ENCODE peak calls at places on chromosomes 13 and 19, in eight cellular contexts. Q is IMR-90; P is ascending aorta; C is left ventricle myocardium inferior; L is endothelial cell; G is epithelial cell of esophagus; K is fibroblast of pulmonary artery; U is CD8-positive, alpha-beta T cell. W is an unnamed sample.

GRCh38 chr13:23750383-23751121 is 138.6 kb downstream of the MIPEP start:
- DNase-seq in Q (peak), P (no peak), C (no peak), L (no peak), G (peak), K (peak), U (no peak), W (no peak)

GRCh38 chr13:80454245-80454644 is 113.3 kb upstream of the SPRY2 start:
- DNase-seq in Q (peak), P (no peak), C (no peak), L (no peak), G (peak), K (peak), U (no peak), W (no peak)

GRCh38 chr13:66859934-66860867 is 369.9 kb downstream of the PCDH9 start:
- DNase-seq in Q (peak), P (no peak), C (no peak), L (no peak), G (no peak), K (no peak), U (no peak), W (no peak)

GRCh38 chr13:66875264-66875663 is 354.9 kb downstream of the PCDH9 start:
- DNase-seq in Q (no peak), P (no peak), C (no peak), L (no peak), G (no peak), K (no peak), U (no peak), W (no peak)

GRCh38 chr19:6983448-6983847 is 37.8 kb downstream of the MBD3L2B start:
- DNase-seq in Q (no peak), P (no peak), C (no peak), L (no peak), G (no peak), K (no peak), U (no peak), W (no peak)

GRCh38 chr13:50713849-50714248 is 129.6 kb downstream of the DLEU7 start:
- DNase-seq in Q (peak), P (no peak), C (no peak), L (no peak), G (peak), K (peak), U (peak), W (no peak)

GRCh38 chr13:36736119-36736726 is 62.4 kb downstream of the SERTM1 start:
- DNase-seq in Q (peak), P (no peak), C (no peak), L (peak), G (peak), K (peak), U (no peak), W (peak)

GRCh38 chr19:21699197-21699596 is 68.2 kb downstream of the ZNF100 start:
- DNase-seq in Q (no peak), P (no peak), C (no peak), L (no peak), G (no peak), K (no peak), U (no peak), W (no peak)

GRCh38 chr19:40200352-40201099 is 9.3 kb downstream of the MAP3K10 start:
- DNase-seq in Q (no peak), P (no peak), C (no peak), L (no peak), G (peak), K (no peak), U (no peak), W (no peak)

GRCh38 chr19:43639507-43640423 is at the start of gene CADM4:
- DNase-seq in Q (no peak), P (no peak), C (peak), L (peak), G (no peak), K (no peak), U (peak), W (no peak)

GRCh38 chr19:30897034-30897433 is 452.2 kb downstream of the TSHZ3 start:
- DNase-seq in Q (no peak), P (no peak), C (no peak), L (no peak), G (no peak), K (no peak), U (no peak), W (no peak)

GRCh38 chr13:47893527-47893926 is 107.5 kb downstream of the SUCLA2 start:
- DNase-seq in Q (no peak), P (no peak), C (no peak), L (no peak), G (no peak), K (no peak), U (no peak), W (no peak)

GRCh38 chr13:98297043-98297442 is 120.0 kb upstream of the RNF113B start:
- DNase-seq in Q (no peak), P (no peak), C (no peak), L (no peak), G (no peak), K (no peak), U (no peak), W (no peak)

GRCh38 chr13:113491418-113491883 is 940 bp upstream of the DCUN1D2 start:
- DNase-seq in Q (peak), P (no peak), C (peak), L (peak), G (peak), K (no peak), U (no peak), W (no peak)

GRCh38 chr19:742540-743075 is 8.3 kb upstream of the MISP start:
- DNase-seq in Q (no peak), P (no peak), C (no peak), L (no peak), G (no peak), K (no peak), U (no peak), W (no peak)

GRCh38 chr19:741506-742131 is 9.3 kb upstream of the MISP start:
- DNase-seq in Q (no peak), P (no peak), C (no peak), L (peak), G (no peak), K (no peak), U (no peak), W (no peak)

GRCh38 chr19:738509-739128 is 12.3 kb upstream of the MISP start:
- DNase-seq in Q (no peak), P (no peak), C (no peak), L (no peak), G (no peak), K (no peak), U (no peak), W (no peak)

GRCh38 chr19:737591-738093 is 13.3 kb upstream of the MISP start:
- DNase-seq in Q (peak), P (no peak), C (no peak), L (peak), G (peak), K (peak), U (peak), W (no peak)

DNA sequence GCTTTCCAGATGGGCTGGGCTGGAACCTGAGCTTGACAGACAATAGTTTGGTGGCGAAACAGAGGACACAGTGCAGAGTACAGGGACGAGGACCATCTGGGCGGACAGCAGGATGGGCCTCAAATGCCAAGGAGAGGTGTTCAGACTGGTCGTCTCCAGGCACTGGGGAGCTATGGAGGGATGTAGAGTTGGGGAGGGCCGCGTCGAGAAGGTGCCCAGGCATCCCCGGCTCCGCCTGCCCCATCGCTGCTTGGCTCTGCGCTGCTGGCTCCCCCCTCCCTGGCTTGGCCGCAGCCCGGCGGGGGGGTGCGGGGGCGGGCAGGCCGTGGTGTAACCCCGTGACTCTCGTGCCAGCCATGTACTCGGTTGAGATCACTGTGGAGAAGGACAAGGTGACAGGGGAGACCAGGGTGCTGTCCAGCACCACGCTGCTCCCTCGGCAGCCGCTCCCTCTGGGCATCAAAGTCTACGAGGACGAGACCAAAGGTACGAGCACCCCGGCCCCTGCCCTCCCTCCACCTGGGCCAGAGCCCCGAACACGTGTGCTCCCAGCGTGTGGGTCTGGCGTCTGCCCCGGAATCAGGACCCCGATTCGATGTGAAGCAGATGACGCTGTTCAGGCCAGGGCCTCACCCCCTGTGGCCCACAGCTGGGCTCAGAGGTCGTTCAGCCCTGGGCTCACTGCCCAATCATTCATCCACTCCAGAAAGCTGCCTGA is 10.8 kb upstream of the MISP start:
- DNase-seq in Q (no peak), P (no peak), C (no peak), L (no peak), G (no peak), K (no peak), U (no peak), W (no peak)
- TF ChIP-seq CTCF in Q (no peak), P (no peak), C (no peak), L (no peak), G (no peak), K (no peak), U (no peak), W (no peak)

GRCh38 chr13:83121904-83122303 is 760.4 kb downstream of the SLITRK1 start:
- DNase-seq in Q (peak), P (no peak), C (no peak), L (no peak), G (no peak), K (peak), U (no peak), W (no peak)

GRCh38 chr13:83117046-83117445 is 765.2 kb downstream of the SLITRK1 start:
- DNase-seq in Q (no peak), P (no peak), C (no peak), L (no peak), G (no peak), K (no peak), U (no peak), W (no peak)
- TF ChIP-seq CTCF in Q (no peak), P (no peak), C (no peak), L (no peak), G (no peak), K (no peak), U (no peak), W (no peak)

DNA sequence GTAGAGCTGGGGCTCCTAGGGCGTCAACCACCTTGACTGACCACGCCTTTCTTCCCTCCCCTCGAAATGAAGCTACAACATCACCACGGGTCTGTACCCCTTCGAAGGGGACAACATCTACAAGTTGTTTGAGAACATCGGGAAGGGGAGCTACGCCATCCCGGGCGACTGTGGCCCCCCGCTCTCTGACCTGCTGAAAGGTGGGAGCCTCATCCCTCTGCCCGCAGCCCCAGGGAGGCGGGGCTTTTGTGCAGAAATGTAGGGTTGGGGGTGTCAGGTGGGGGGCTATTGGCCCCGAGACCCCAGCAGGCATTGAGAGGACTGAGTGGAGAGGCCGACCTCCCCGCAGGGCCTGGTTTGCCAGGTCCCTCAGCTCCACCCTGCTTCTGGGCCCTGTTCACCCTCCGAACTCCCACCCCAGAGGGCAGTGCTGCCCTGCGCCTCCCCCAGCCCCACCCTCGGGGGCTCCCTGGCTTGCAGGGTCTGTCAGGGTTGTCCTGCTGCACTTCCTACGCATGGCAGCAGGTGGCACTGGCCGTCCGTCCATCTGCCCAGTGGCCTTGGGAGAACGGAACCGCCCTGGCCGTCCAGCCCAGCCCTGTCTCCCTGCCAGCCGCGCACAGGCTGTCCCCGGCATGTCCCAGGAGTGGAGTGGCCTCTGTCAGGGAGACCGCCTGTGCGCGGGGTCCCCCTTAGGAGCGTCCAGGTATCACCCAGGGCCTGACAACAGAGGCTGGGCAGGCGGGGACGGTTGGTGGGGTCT is 15.7 kb downstream of the STK11 start:
- DNase-seq in Q (peak), P (no peak), C (peak), L (peak), G (no peak), K (peak), U (no peak), W (no peak)
- TF ChIP-seq CTCF in Q (peak), P (peak), C (peak), L (peak), G (peak), K (peak), U (no peak), W (peak)

GRCh38 chr19:49862411-49863253 is 4.7 kb downstream of the PNKP start:
- DNase-seq in Q (no peak), P (no peak), C (no peak), L (peak), G (no peak), K (no peak), U (no peak), W (no peak)
- TF ChIP-seq CTCF in Q (peak), P (no peak), C (peak), L (no peak), G (peak), K (no peak), U (no peak), W (peak)

GRCh38 chr19:48395499-48395898 is 2.0 kb downstream of the GRIN2D start:
- DNase-seq in Q (no peak), P (no peak), C (no peak), L (no peak), G (no peak), K (no peak), U (no peak), W (no peak)

GRCh38 chr19:48393196-48393558 is 291 bp upstream of the GRIN2D start:
- DNase-seq in Q (no peak), P (no peak), C (no peak), L (no peak), G (no peak), K (no peak), U (no peak), W (no peak)

GRCh38 chr19:48395170-48395455 is 1.6 kb downstream of the GRIN2D start:
- DNase-seq in Q (no peak), P (no peak), C (no peak), L (no peak), G (no peak), K (no peak), U (no peak), W (no peak)

GRCh38 chr19:48394331-48395169 is 1.1 kb downstream of the GRIN2D start:
- DNase-seq in Q (no peak), P (no peak), C (no peak), L (no peak), G (no peak), K (no peak), U (no peak), W (no peak)

GRCh38 chr19:48393559-48394330 is at the start of gene GRIN2D:
- DNase-seq in Q (peak), P (no peak), C (no peak), L (peak), G (no peak), K (peak), U (peak), W (no peak)
- TF ChIP-seq CTCF in Q (peak), P (no peak), C (no peak), L (no peak), G (no peak), K (no peak), U (no peak), W (peak)

DNA sequence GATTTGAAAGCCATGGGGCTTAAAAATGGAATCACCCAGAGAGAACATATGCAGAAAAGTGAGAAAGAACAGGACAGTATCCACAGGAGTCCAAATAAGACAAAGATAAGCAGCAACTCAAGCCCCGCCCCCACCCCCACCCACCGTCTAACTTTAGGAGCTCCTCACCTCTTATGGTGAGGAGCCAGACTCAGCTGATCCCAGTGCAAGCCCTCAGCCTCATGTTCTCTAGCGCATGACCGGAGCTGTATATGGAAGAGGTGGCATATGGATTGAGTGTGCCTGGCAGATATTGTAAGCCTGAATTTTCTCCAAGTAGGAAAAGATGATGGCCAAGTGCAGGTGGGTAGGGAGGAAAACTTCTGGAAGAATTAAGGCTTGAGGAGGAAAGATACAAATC is 36.4 kb upstream of the DCT start:
- DNase-seq in Q (no peak), P (no peak), C (no peak), L (no peak), G (no peak), K (no peak), U (no peak), W (no peak)
- TF ChIP-seq CTCF in Q (no peak), P (no peak), C (no peak), L (no peak), G (no peak), K (no peak), U (no peak), W (no peak)

DNA sequence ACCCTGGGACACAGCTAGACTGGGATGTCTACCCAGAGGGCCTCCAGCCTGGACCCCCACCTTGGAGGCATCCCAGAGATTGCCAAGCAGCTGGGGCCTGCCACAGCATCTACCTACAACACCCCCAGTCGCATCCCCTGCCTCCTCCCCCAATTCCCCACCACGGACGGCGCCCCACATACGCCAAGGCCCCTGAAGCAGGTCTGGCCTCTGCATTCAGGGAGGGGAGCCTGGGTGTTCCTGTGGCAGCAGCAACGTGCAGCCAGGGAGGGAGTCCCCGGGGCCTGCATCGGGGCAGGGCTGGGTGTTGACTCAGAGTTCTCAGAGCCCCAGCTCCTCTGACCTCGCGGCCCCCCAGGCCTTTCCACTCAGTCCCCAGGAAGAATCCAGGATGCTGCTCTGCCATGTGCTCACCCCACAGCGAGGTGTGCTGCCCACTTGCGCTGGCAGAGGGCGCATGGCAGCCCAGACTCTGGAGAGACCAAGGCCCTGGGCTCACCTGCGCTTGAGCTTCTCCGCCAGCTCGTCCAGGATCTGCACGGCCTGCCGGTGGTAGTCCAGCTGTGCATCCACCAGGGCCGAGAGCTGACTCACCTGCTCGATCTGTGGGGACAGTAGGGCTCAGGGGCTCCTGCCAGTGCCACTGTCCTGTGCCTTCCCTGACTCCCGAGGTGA is 19.6 kb downstream of the MPND start:
- DNase-seq in Q (no peak), P (no peak), C (no peak), L (no peak), G (no peak), K (no peak), U (no peak), W (no peak)
- TF ChIP-seq CTCF in Q (peak), P (no peak), C (no peak), L (no peak), G (peak), K (peak), U (no peak), W (no peak)

GRCh38 chr13:44739120-44739519 is 163.0 kb upstream of the TSC22D1 start:
- DNase-seq in Q (no peak), P (no peak), C (no peak), L (no peak), G (no peak), K (no peak), U (no peak), W (no peak)
- TF ChIP-seq CTCF in Q (no peak), P (no peak), C (no peak), L (peak), G (no peak), K (peak), U (no peak), W (no peak)